ENCODE peak calls at places on chromosomes 11 and 22, in seven cellular contexts. One of them, this sample, is unnamed.

GRCh38 chr11:17649696-17650600 is 69.4 kb upstream of the MYOD1 start:
- DNase-seq in trophoblast cell: peak; percentile 68
- DNase-seq in H1: no peak
- DNase-seq in mesenchymal stem cell: no peak
- DNase-seq in mesendoderm: peak; percentile 14
- DNase-seq in IMR-90: no peak
- DNase-seq in H9: no peak
- DNase-seq in this sample: no peak

GRCh38 chr22:20551805-20552449 is 44.5 kb downstream of the MED15 start:
- DNase-seq in trophoblast cell: no peak
- DNase-seq in H1: no peak
- DNase-seq in mesenchymal stem cell: no peak
- DNase-seq in mesendoderm: no peak
- DNase-seq in IMR-90: no peak
- DNase-seq in H9: no peak
- DNase-seq in this sample: no peak

GRCh38 chr11:68968306-68969255 is 12.2 kb downstream of the MRGPRD start:
- DNase-seq in trophoblast cell: no peak
- DNase-seq in H1: no peak
- DNase-seq in mesenchymal stem cell: no peak
- DNase-seq in mesendoderm: peak; percentile 61
- DNase-seq in IMR-90: no peak
- DNase-seq in H9: peak; percentile 50
- DNase-seq in this sample: no peak

GRCh38 chr11:8503872-8504491 is 90.0 kb downstream of the STK33 start:
- DNase-seq in trophoblast cell: no peak
- DNase-seq in H1: no peak
- DNase-seq in mesenchymal stem cell: no peak
- DNase-seq in mesendoderm: no peak
- DNase-seq in IMR-90: no peak
- DNase-seq in H9: no peak
- DNase-seq in this sample: no peak

GRCh38 chr11:108574675-108575074 is 18.9 kb downstream of the EXPH5 start:
- DNase-seq in trophoblast cell: no peak
- DNase-seq in H1: no peak
- DNase-seq in mesenchymal stem cell: no peak
- DNase-seq in mesendoderm: no peak
- DNase-seq in IMR-90: no peak
- DNase-seq in H9: no peak
- DNase-seq in this sample: no peak

GRCh38 chr11:115269193-115269592 is 235.0 kb downstream of the CADM1 start:
- DNase-seq in trophoblast cell: no peak
- DNase-seq in H1: no peak
- DNase-seq in mesenchymal stem cell: no peak
- DNase-seq in mesendoderm: no peak
- DNase-seq in IMR-90: no peak
- DNase-seq in H9: no peak
- DNase-seq in this sample: no peak

GRCh38 chr11:83629775-83630174 is 343.6 kb upstream of the CCDC90B start:
- DNase-seq in trophoblast cell: no peak
- DNase-seq in H1: no peak
- DNase-seq in mesenchymal stem cell: no peak
- DNase-seq in mesendoderm: no peak
- DNase-seq in IMR-90: no peak
- DNase-seq in H9: no peak
- DNase-seq in this sample: no peak

GRCh38 chr11:61497876-61498275 is 10.7 kb upstream of the LRRC10B start:
- DNase-seq in trophoblast cell: no peak
- DNase-seq in H1: no peak
- DNase-seq in mesenchymal stem cell: no peak
- DNase-seq in mesendoderm: no peak
- DNase-seq in IMR-90: no peak
- DNase-seq in H9: no peak
- DNase-seq in this sample: no peak

GRCh38 chr22:19183216-19183615 is 4.7 kb upstream of the SLC25A1 start:
- DNase-seq in trophoblast cell: no peak
- DNase-seq in H1: no peak
- DNase-seq in mesenchymal stem cell: no peak
- DNase-seq in mesendoderm: no peak
- DNase-seq in IMR-90: no peak
- DNase-seq in H9: no peak
- DNase-seq in this sample: no peak

GRCh38 chr22:25404556-25404922 is 159.9 kb upstream of the GRK3 start:
- DNase-seq in trophoblast cell: no peak
- DNase-seq in H1: no peak
- DNase-seq in mesenchymal stem cell: peak; percentile 35
- DNase-seq in mesendoderm: no peak
- DNase-seq in IMR-90: no peak
- DNase-seq in H9: no peak
- DNase-seq in this sample: no peak

GRCh38 chr11:73350908-73351636 is 25.1 kb upstream of the RELT start:
- DNase-seq in trophoblast cell: peak; percentile 52
- DNase-seq in H1: no peak
- DNase-seq in mesenchymal stem cell: peak; percentile 85
- DNase-seq in mesendoderm: peak; percentile 56
- DNase-seq in IMR-90: peak; percentile 84
- DNase-seq in H9: peak; percentile 56
- DNase-seq in this sample: no peak

GRCh38 chr11:117002639-117003305 is 95.5 kb downstream of the SIK3 start:
- DNase-seq in trophoblast cell: no peak
- DNase-seq in H1: no peak
- DNase-seq in mesenchymal stem cell: no peak
- DNase-seq in mesendoderm: no peak
- DNase-seq in IMR-90: no peak
- DNase-seq in H9: no peak
- DNase-seq in this sample: no peak

GRCh38 chr11:98495601-98496000 is 525.1 kb upstream of the CNTN5 start:
- DNase-seq in trophoblast cell: no peak
- DNase-seq in H1: no peak
- DNase-seq in mesenchymal stem cell: no peak
- DNase-seq in mesendoderm: peak; percentile 45
- DNase-seq in IMR-90: no peak
- DNase-seq in H9: no peak
- DNase-seq in this sample: no peak
- H3K4ac ChIP-seq in trophoblast cell: no peak overlapping the region
- H3K4ac ChIP-seq in H1: no peak overlapping the region
- H3K4ac ChIP-seq in mesenchymal stem cell: no peak overlapping the region
- H3K4ac ChIP-seq in mesendoderm: no peak overlapping the region
- H3K4ac ChIP-seq in IMR-90: no peak overlapping the region
- H3K4ac ChIP-seq in H9: no peak overlapping the region
- H3K4ac ChIP-seq in this sample: no peak overlapping the region

GRCh38 chr11:36141595-36141994 is 147.6 kb downstream of the COMMD9 start:
- DNase-seq in trophoblast cell: no peak
- DNase-seq in H1: no peak
- DNase-seq in mesenchymal stem cell: no peak
- DNase-seq in mesendoderm: no peak
- DNase-seq in IMR-90: no peak
- DNase-seq in H9: no peak
- DNase-seq in this sample: no peak
- H3K4ac ChIP-seq in trophoblast cell: no peak overlapping the region
- H3K4ac ChIP-seq in H1: no peak overlapping the region
- H3K4ac ChIP-seq in mesenchymal stem cell: no peak overlapping the region
- H3K4ac ChIP-seq in mesendoderm: no peak overlapping the region
- H3K4ac ChIP-seq in IMR-90: no peak overlapping the region
- H3K4ac ChIP-seq in H9: no peak overlapping the region
- H3K4ac ChIP-seq in this sample: no peak overlapping the region

GRCh38 chr11:114208371-114208770 is 87.8 kb upstream of the NNMT start:
- DNase-seq in trophoblast cell: no peak
- DNase-seq in H1: no peak
- DNase-seq in mesenchymal stem cell: no peak
- DNase-seq in mesendoderm: no peak
- DNase-seq in IMR-90: no peak
- DNase-seq in H9: no peak
- DNase-seq in this sample: no peak
- H3K4ac ChIP-seq in trophoblast cell: no peak overlapping the region
- H3K4ac ChIP-seq in H1: no peak overlapping the region
- H3K4ac ChIP-seq in mesenchymal stem cell: no peak overlapping the region
- H3K4ac ChIP-seq in mesendoderm: no peak overlapping the region
- H3K4ac ChIP-seq in IMR-90: no peak overlapping the region
- H3K4ac ChIP-seq in H9: no peak overlapping the region
- H3K4ac ChIP-seq in this sample: no peak overlapping the region

DNA sequence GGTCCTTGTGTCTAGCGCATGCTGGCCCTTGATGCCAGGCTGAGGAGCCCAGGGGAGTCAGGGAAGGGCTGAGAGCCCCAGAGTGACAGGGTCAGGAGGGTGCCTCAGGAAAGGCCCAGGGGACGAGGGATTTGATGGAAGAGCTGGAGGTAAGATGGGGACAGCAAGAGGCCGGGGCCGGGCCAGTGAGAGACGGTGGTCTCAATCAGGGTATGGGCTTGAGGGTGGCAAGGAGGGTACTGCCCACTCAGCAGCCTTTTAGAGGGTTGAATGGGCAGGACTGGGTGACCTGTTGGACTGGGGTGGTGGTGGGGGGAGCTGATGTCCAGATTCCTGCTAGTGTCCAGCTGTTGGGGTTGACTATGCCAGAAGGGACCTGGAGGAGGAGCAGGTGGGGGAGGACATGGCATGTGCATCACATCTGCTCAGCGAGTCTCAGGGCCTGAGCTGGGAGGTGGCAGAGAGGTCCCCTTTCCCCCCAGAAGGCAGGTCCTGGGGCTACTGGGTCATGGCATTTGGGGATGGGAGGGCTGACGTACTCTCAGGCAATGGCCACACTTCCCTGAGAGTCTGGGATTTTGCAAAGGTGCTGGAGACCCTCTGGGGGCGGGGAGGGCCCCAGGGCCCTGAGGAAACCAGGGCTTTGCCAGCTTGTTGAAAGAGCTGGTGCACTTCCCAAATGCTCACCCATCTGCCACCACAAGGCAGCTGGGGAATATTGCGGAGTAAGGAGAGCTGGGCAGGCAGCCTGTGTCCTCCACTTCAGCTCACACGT is 18.4 kb downstream of the MYO7A start:
- DNase-seq in trophoblast cell: no peak
- DNase-seq in H1: no peak
- DNase-seq in mesenchymal stem cell: no peak
- DNase-seq in mesendoderm: no peak
- DNase-seq in IMR-90: no peak
- DNase-seq in H9: no peak
- DNase-seq in this sample: no peak
- H3K4ac ChIP-seq in trophoblast cell: no peak overlapping the region
- H3K4ac ChIP-seq in H1: no peak overlapping the region
- H3K4ac ChIP-seq in mesenchymal stem cell: no peak overlapping the region
- H3K4ac ChIP-seq in mesendoderm: no peak overlapping the region
- H3K4ac ChIP-seq in IMR-90: no peak overlapping the region
- H3K4ac ChIP-seq in H9: no peak overlapping the region
- H3K4ac ChIP-seq in this sample: no peak overlapping the region

GRCh38 chr11:36088234-36088975 is 144.5 kb downstream of the LDLRAD3 start:
- DNase-seq in trophoblast cell: no peak
- DNase-seq in H1: no peak
- DNase-seq in mesenchymal stem cell: peak; percentile 37
- DNase-seq in mesendoderm: no peak
- DNase-seq in IMR-90: peak; percentile 44
- DNase-seq in H9: no peak
- DNase-seq in this sample: no peak
- H3K4ac ChIP-seq in trophoblast cell: no peak overlapping the region
- H3K4ac ChIP-seq in H1: no peak overlapping the region
- H3K4ac ChIP-seq in mesenchymal stem cell: no peak overlapping the region
- H3K4ac ChIP-seq in mesendoderm: no peak overlapping the region
- H3K4ac ChIP-seq in IMR-90: peak overlapping the region; percentile 44
- H3K4ac ChIP-seq in H9: no peak overlapping the region
- H3K4ac ChIP-seq in this sample: no peak overlapping the region

This sample was measured in neuronal stem cell.